ENCODE peak calls at places on chromosomes 4 and X, in six cellular contexts. M is HT-29; G is ELF-1; P is H9; F is posterior cingulate gyrus; D is stimulated activated naive CD8-positive, alpha-beta T cell treated with anti-CD3 and anti-CD28 coated beads, Interleukin-15, Interleukin-2, amounts not matched to agents 100 U/mL and 50 U/mL, for 24 hours. X is an unnamed sample.

GRCh38 chr4:124433044-124433443 is 279.5 kb downstream of the ANKRD50 start:
- DNase-seq in F (no peak), M (peak; percentile 29), G (no peak), P (no peak), D (no peak), X (no peak)

GRCh38 chr4:93444860-93445259 is 383.7 kb upstream of the ATOH1 start:
- DNase-seq in D (no peak), P (no peak), F (no peak), M (no peak), G (no peak), X (no peak)

GRCh38 chr4:53763813-53764597 is 172.7 kb upstream of the LNX1 start:
- DNase-seq in G (no peak), M (no peak), F (no peak), P (no peak), D (no peak), X (no peak)

GRCh38 chrX:24862343-24862742 is 153.4 kb downstream of the ARX start:
- DNase-seq in M (no peak), F (no peak), D (no peak), G (no peak), P (no peak), X (no peak)

GRCh38 chrX:46168254-46168653 is 377.0 kb downstream of the ZNF674 start:
- DNase-seq in G (no peak), D (no peak), P (no peak), F (no peak), M (no peak), X (no peak)

GRCh38 chrX:13077168-13077567 is 32.7 kb upstream of the FAM9C start:
- DNase-seq in D (no peak), M (no peak), G (no peak), F (no peak), P (no peak), X (no peak)

GRCh38 chrX:107826286-107827136 is 845 bp downstream of the MID2 start:
- DNase-seq in M (peak; percentile 11), D (peak; percentile 41), F (peak; percentile 24), P (peak; percentile 38), G (peak; percentile 68), X (peak; percentile 45)

GRCh38 chrX:70527610-70528009 is 83.0 kb downstream of the DLG3 start:
- DNase-seq in F (no peak), G (no peak), D (no peak), P (no peak), M (no peak), X (no peak)

GRCh38 chrX:17553451-17553850 is 178.5 kb downstream of the NHS start:
- DNase-seq in G (peak; percentile 67), M (peak; percentile 63), F (no peak), D (no peak), P (peak; percentile 59), X (peak; percentile 22)

GRCh38 chr4:8157944-8158709 is 486 bp downstream of the ABLIM2 start:
- DNase-seq in D (no peak), M (no peak), P (no peak), F (no peak), G (no peak), X (no peak)

GRCh38 chr4:84379881-84380618 is 119.0 kb downstream of the NKX6-1 start:
- DNase-seq in M (no peak), D (no peak), G (peak; percentile 7), F (no peak), P (no peak), X (no peak)

GRCh38 chrX:154445776-154446175 is 1.8 kb downstream of the FAM50A start:
- DNase-seq in D (no peak), M (no peak), G (no peak), P (no peak), F (no peak), X (no peak)

GRCh38 chr4:576991-577498 is 950 bp upstream of the TMEM271 start:
- DNase-seq in M (no peak), G (no peak), P (no peak), F (peak; percentile 44), D (no peak), X (peak; percentile 48)

GRCh38 chr4:87122252-87122651 is 98.2 kb downstream of the KLHL8 start:
- DNase-seq in P (no peak), G (no peak), M (no peak), F (no peak), D (no peak), X (no peak)

GRCh38 chr4:688695-689497 is at the start of gene SLC49A3:
- DNase-seq in M (no peak), D (no peak), P (peak; percentile 69), F (no peak), G (no peak), X (peak; percentile 54)

GRCh38 chrX:101386542-101386885 is 523 bp upstream of the BTK start:
- DNase-seq in M (no peak), G (no peak), P (no peak), F (no peak), D (no peak), X (no peak)

GRCh38 chr4:141241986-141242385 is 21.3 kb downstream of the ZNF330 start:
- DNase-seq in D (no peak), F (no peak), P (no peak), M (no peak), G (no peak), X (no peak)

GRCh38 chr4:110055014-110055768 is 142.5 kb downstream of the EGF start:
- DNase-seq in F (no peak), M (no peak), G (no peak), D (no peak), P (no peak), X (peak; percentile 45)

GRCh38 chr4:128803783-128804182 is 5.7 kb upstream of the JADE1 start:
- DNase-seq in P (no peak), F (no peak), D (no peak), G (no peak), M (no peak), X (no peak)

GRCh38 chr4:40283968-40284367 is 51.2 kb upstream of the CHRNA9 start:
- DNase-seq in F (no peak), M (no peak), G (peak; percentile 72), P (no peak), D (peak; percentile 82), X (peak; percentile 46)

GRCh38 chr4:65170768-65171514 is 499.3 kb downstream of the EPHA5 start:
- DNase-seq in G (no peak), D (no peak), P (no peak), F (no peak), M (no peak), X (no peak)

GRCh38 chr4:186946140-186946539 is 222.5 kb upstream of the FAT1 start:
- DNase-seq in P (no peak), D (no peak), M (peak; percentile 38), F (no peak), G (no peak), X (no peak)

X was measured in iPS-NIHi11.